ENCODE peak calls at places on chromosomes 12 and 14, in eight cellular contexts. S, O, Y, D, R, H, L and G are unnamed samples.

GRCh38 chr14:54322668-54323380 is 74.0 kb upstream of the CDKN3 start:
- DNase-seq in S (no peak), O (no peak), Y (no peak), D (no peak), R (no peak), H (no peak), L (peak; percentile 43), G (no peak)

GRCh38 chr14:62213516-62213915 is 451.3 kb downstream of the SNAPC1 start:
- DNase-seq in S (no peak), O (no peak), Y (peak; percentile 3), D (no peak), R (no peak), H (no peak), L (no peak), G (no peak)

GRCh38 chr14:88013750-88014349 is 8.9 kb downstream of the GPR65 start:
- DNase-seq in S (peak; percentile 27), O (peak; percentile 20), Y (peak; percentile 80), D (peak; percentile 69), R (no peak), H (peak; percentile 87), L (peak; percentile 69), G (peak; percentile 40)

GRCh38 chr12:59040651-59041050 is 120.3 kb upstream of the LRIG3 start:
- DNase-seq in S (peak; percentile 49), O (no peak), Y (peak; percentile 67), D (no peak), R (no peak), H (no peak), L (no peak), G (no peak)

GRCh38 chr12:131681257-131681620 is 29.7 kb upstream of the SFSWAP start:
- DNase-seq in S (no peak), O (no peak), Y (no peak), D (no peak), R (no peak), H (no peak), L (no peak), G (no peak)

GRCh38 chr12:82682851-82683261 is 3.9 kb upstream of the TMTC2 start:
- DNase-seq in S (no peak), O (no peak), Y (no peak), D (no peak), R (no peak), H (no peak), L (no peak), G (no peak)

GRCh38 chr12:55092579-55092978 is 33.6 kb upstream of the OR9K2 start:
- DNase-seq in S (no peak), O (no peak), Y (no peak), D (no peak), R (no peak), H (no peak), L (no peak), G (no peak)

GRCh38 chr12:57941165-57941894 is at the start of gene ATP23:
- DNase-seq in S (peak; percentile 55), O (peak; percentile 82), Y (peak; percentile 72), D (peak; percentile 99), R (peak; percentile 86), H (peak; percentile 93), L (peak; percentile 89), G (peak; percentile 94)

GRCh38 chr12:2457215-2458112 is 337.3 kb upstream of the FKBP4 start:
- DNase-seq in S (no peak), O (no peak), Y (peak; percentile 2), D (no peak), R (no peak), H (no peak), L (no peak), G (no peak)

GRCh38 chr14:102544034-102544744 is 34.6 kb upstream of the ANKRD9 start:
- DNase-seq in S (no peak), O (no peak), Y (no peak), D (peak; percentile 53), R (no peak), H (no peak), L (no peak), G (no peak)

GRCh38 chr14:33812596-33812995 is 138.3 kb downstream of the EGLN3 start:
- DNase-seq in S (no peak), O (no peak), Y (no peak), D (no peak), R (no peak), H (no peak), L (no peak), G (no peak)

GRCh38 chr14:62800577-62800976 is 244.7 kb downstream of the KCNH5 start:
- DNase-seq in S (no peak), O (no peak), Y (no peak), D (no peak), R (no peak), H (no peak), L (no peak), G (no peak)

GRCh38 chr12:3587402-3588013 is 96.5 kb downstream of the PRMT8 start:
- DNase-seq in S (no peak), O (no peak), Y (no peak), D (no peak), R (no peak), H (no peak), L (no peak), G (no peak)

GRCh38 chr12:69969011-69969410 is 144.0 kb downstream of the MYRFL start:
- DNase-seq in S (no peak), O (no peak), Y (no peak), D (no peak), R (no peak), H (no peak), L (no peak), G (no peak)

DNA sequence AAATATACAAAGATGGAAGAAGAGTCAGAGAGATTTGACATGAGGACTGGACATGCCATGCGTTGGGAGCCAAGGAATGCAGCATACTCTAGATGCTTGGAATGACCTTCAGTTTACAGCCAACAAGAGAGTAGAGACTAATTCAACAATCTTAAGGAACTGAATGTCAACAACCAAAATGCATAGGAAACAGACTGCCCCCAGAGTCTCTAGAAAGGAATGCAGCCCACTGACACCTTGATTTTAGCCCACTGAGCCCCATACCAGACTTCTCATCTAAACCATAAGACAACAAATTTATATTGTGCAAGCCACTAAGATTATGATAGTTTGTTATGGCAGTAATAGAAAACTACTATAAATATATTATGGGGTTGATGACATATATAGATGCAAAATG is 611.2 kb downstream of the RPS29 start:
- DNase-seq in S (no peak), O (no peak), Y (no peak), D (no peak), R (no peak), H (no peak), L (no peak), G (no peak)
- TF ChIP-seq CTCF in S (no peak), O (no peak), Y (no peak), D (peak; percentile 57), R (no peak), H (no peak), L (no peak), G (no peak)

GRCh38 chr14:65019944-65020566 is 33.4 kb downstream of the FNTB start:
- DNase-seq in S (peak; percentile 53), O (no peak), Y (peak; percentile 72), D (peak; percentile 42), R (no peak), H (peak; percentile 67), L (peak; percentile 28), G (peak; percentile 60)
- TF ChIP-seq CTCF in S (peak; percentile 71), O (no peak), Y (peak; percentile 81), D (peak; percentile 70), R (no peak), H (peak; percentile 79), L (peak; percentile 62), G (peak; percentile 61)

DNA sequence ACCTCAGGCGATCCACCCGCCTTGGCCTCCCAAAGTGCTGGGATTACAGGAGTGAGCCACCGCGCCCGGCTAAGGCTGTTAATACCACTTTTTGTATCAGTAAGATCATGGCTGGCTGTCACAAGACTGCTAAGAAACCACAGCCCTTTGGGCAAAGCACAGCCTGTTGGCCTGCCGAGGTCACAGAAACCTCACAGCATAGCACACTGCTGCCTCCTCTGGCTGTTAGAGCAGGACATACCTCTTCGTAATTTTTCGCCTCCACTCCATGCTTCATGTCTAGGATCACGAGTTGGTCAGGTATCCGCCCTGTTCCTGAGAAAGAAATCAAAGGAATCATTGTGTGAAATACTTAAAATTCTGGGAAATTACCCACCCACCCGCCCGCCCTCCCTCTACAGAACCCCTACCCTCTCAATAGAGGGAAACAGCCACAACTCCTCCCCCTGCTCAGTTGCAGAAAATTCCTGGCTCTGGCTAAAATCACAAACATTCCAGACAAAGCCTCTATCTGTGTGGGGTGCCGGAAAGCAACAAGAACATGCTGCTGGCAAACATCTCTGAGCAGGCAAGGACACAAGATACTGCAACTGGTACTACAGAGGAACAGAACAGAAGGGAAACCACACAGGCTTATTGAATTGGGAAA is 20.7 kb upstream of the NEK9 start:
- DNase-seq in S (peak; percentile 47), O (no peak), Y (peak; percentile 90), D (peak; percentile 75), R (no peak), H (peak; percentile 89), L (peak; percentile 66), G (no peak)
- TF ChIP-seq CTCF in S (peak; percentile 62), O (no peak), Y (peak; percentile 81), D (peak; percentile 60), R (no peak), H (no peak), L (peak; percentile 40), G (no peak)

DNA sequence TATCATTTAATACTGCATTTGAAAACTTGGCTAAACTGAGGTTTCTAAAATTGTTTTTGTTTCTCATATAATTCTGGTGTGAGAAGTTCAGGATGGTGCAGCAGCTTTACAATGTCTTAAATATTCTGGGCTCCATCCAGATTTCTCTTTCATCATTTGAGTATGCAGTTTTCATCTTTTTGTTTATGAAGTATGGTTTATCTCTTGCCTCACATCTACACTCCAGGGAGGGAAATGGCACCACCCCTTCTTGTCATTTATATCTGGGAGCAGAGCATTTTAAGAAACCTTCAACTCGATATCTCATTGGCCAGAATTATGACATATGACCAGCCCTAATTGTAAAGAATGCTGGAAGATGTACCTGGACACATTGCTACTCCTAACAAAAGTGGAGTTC is 24.3 kb downstream of the GEMIN2 start:
- DNase-seq in S (no peak), O (no peak), Y (no peak), D (no peak), R (no peak), H (no peak), L (no peak), G (no peak)
- TF ChIP-seq CTCF in S (no peak), O (no peak), Y (no peak), D (no peak), R (no peak), H (no peak), L (no peak), G (no peak)

DNA sequence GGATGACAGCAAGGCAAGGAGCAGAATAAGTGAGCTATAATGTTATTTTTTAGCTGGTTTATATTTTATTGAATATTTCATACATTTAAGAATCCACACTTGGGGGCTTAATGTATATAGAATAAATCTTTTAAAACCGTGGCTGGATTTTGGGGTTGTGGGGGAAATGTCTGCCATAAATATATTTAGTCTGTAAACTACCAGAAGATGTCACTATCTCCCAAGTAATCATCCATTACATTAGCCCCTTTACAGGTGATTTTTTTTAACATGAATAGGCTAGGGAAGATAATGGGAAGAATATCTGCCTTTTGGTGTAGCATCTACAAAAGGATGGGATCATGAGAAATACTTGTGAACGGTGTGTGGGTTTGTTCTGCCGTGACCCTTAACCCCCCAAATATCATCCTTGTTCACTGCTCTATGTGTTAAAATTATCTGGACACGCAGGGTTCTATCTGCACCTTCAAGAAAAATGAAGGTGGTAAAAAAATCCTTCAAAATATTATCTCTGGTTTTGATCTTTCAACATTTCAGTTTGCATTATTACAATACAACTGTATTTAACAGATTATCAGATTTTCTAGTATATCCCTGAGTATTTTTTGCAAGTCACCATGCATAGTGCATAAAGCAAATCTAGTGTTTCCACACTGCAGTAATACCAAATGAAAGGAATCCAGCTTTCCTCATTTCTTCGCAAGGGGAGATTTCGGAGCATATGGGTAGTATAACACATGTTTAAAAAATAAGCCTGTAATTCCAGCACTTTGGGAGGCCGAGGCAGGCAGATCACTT is 8.0 kb upstream of the SLC17A8 start:
- DNase-seq in S (no peak), O (no peak), Y (no peak), D (no peak), R (no peak), H (no peak), L (no peak), G (peak; percentile 19)
- TF ChIP-seq CTCF in S (peak; percentile 21), O (no peak), Y (peak; percentile 18), D (peak; percentile 74), R (no peak), H (peak; percentile 18), L (peak; percentile 27), G (peak; percentile 33)